ENCODE peak calls at places on chromosomes 11 and 22, in eight cellular contexts. One of them, this sample, is unnamed.

GRCh38 chr11:19666951-19667350 is 45.7 kb upstream of the NAV2 start:
- DNase-seq in stimulated activated CD4-positive, alpha-beta T cell treated with anti-CD3 and anti-CD28 coated beads, TNF-alpha, amount 100 ng/mL, for 4 hours: no peak
- DNase-seq in right cardiac atrium: no peak
- DNase-seq in WTC11: no peak
- DNase-seq in ascending aorta: no peak
- DNase-seq in GM23248: no peak
- DNase-seq in mesenteric fat pad: no peak
- DNase-seq in coronary artery: no peak
- DNase-seq in this sample: no peak

GRCh38 chr22:36762687-36763260 is 13.1 kb downstream of the IFT27 start:
- DNase-seq in right cardiac atrium: peak
- DNase-seq in ascending aorta: no peak
- DNase-seq in GM23248: peak
- DNase-seq in coronary artery: peak
- DNase-seq in WTC11: no peak
- DNase-seq in stimulated activated CD4-positive, alpha-beta T cell treated with anti-CD3 and anti-CD28 coated beads, TNF-alpha, amount 100 ng/mL, for 4 hours: no peak
- DNase-seq in mesenteric fat pad: no peak
- DNase-seq in this sample: no peak

GRCh38 chr11:132686827-132687370 is 845.4 kb downstream of the OPCML start:
- DNase-seq in WTC11: no peak
- DNase-seq in right cardiac atrium: no peak
- DNase-seq in GM23248: no peak
- DNase-seq in mesenteric fat pad: no peak
- DNase-seq in stimulated activated CD4-positive, alpha-beta T cell treated with anti-CD3 and anti-CD28 coated beads, TNF-alpha, amount 100 ng/mL, for 4 hours: no peak
- DNase-seq in ascending aorta: no peak
- DNase-seq in coronary artery: no peak
- DNase-seq in this sample: no peak

GRCh38 chr22:20128619-20128901 is 3.0 kb upstream of the ZDHHC8 start:
- DNase-seq in stimulated activated CD4-positive, alpha-beta T cell treated with anti-CD3 and anti-CD28 coated beads, TNF-alpha, amount 100 ng/mL, for 4 hours: no peak
- DNase-seq in GM23248: no peak
- DNase-seq in mesenteric fat pad: no peak
- DNase-seq in WTC11: no peak
- DNase-seq in right cardiac atrium: no peak
- DNase-seq in ascending aorta: no peak
- DNase-seq in coronary artery: no peak
- DNase-seq in this sample: no peak

GRCh38 chr11:95536049-95536448 is 253.5 kb downstream of the FAM76B start:
- DNase-seq in coronary artery: no peak
- DNase-seq in GM23248: peak
- DNase-seq in right cardiac atrium: no peak
- DNase-seq in WTC11: no peak
- DNase-seq in mesenteric fat pad: no peak
- DNase-seq in stimulated activated CD4-positive, alpha-beta T cell treated with anti-CD3 and anti-CD28 coated beads, TNF-alpha, amount 100 ng/mL, for 4 hours: no peak
- DNase-seq in ascending aorta: no peak
- DNase-seq in this sample: no peak

GRCh38 chr11:13169709-13170108 is 107.9 kb upstream of the BMAL1 start:
- DNase-seq in stimulated activated CD4-positive, alpha-beta T cell treated with anti-CD3 and anti-CD28 coated beads, TNF-alpha, amount 100 ng/mL, for 4 hours: no peak
- DNase-seq in mesenteric fat pad: no peak
- DNase-seq in coronary artery: no peak
- DNase-seq in right cardiac atrium: no peak
- DNase-seq in ascending aorta: no peak
- DNase-seq in GM23248: peak
- DNase-seq in WTC11: no peak
- DNase-seq in this sample: no peak

GRCh38 chr11:47541070-47541469 is 11.9 kb downstream of the CELF1 start:
- DNase-seq in right cardiac atrium: no peak
- DNase-seq in GM23248: no peak
- DNase-seq in coronary artery: no peak
- DNase-seq in WTC11: no peak
- DNase-seq in mesenteric fat pad: no peak
- DNase-seq in ascending aorta: no peak
- DNase-seq in stimulated activated CD4-positive, alpha-beta T cell treated with anti-CD3 and anti-CD28 coated beads, TNF-alpha, amount 100 ng/mL, for 4 hours: no peak
- DNase-seq in this sample: no peak

GRCh38 chr22:37260939-37261338 is 16.9 kb upstream of the RAC2 start:
- DNase-seq in right cardiac atrium: peak
- DNase-seq in WTC11: peak
- DNase-seq in coronary artery: no peak
- DNase-seq in mesenteric fat pad: no peak
- DNase-seq in stimulated activated CD4-positive, alpha-beta T cell treated with anti-CD3 and anti-CD28 coated beads, TNF-alpha, amount 100 ng/mL, for 4 hours: no peak
- DNase-seq in GM23248: peak
- DNase-seq in ascending aorta: peak
- DNase-seq in this sample: peak

GRCh38 chr11:17790453-17790852 is 55.9 kb downstream of the KCNC1 start:
- DNase-seq in WTC11: no peak
- DNase-seq in GM23248: peak
- DNase-seq in mesenteric fat pad: no peak
- DNase-seq in stimulated activated CD4-positive, alpha-beta T cell treated with anti-CD3 and anti-CD28 coated beads, TNF-alpha, amount 100 ng/mL, for 4 hours: no peak
- DNase-seq in coronary artery: no peak
- DNase-seq in ascending aorta: no peak
- DNase-seq in right cardiac atrium: no peak
- DNase-seq in this sample: no peak

GRCh38 chr11:70270877-70271634 is 566 bp downstream of the PPFIA1 start:
- DNase-seq in right cardiac atrium: peak
- DNase-seq in ascending aorta: peak
- DNase-seq in GM23248: peak
- DNase-seq in stimulated activated CD4-positive, alpha-beta T cell treated with anti-CD3 and anti-CD28 coated beads, TNF-alpha, amount 100 ng/mL, for 4 hours: peak
- DNase-seq in mesenteric fat pad: no peak
- DNase-seq in WTC11: peak
- DNase-seq in coronary artery: no peak
- DNase-seq in this sample: peak

GRCh38 chr11:29432719-29433325 is 584.0 kb downstream of the KCNA4 start:
- DNase-seq in right cardiac atrium: no peak
- DNase-seq in coronary artery: no peak
- DNase-seq in stimulated activated CD4-positive, alpha-beta T cell treated with anti-CD3 and anti-CD28 coated beads, TNF-alpha, amount 100 ng/mL, for 4 hours: no peak
- DNase-seq in WTC11: no peak
- DNase-seq in ascending aorta: no peak
- DNase-seq in mesenteric fat pad: no peak
- DNase-seq in GM23248: peak
- DNase-seq in this sample: no peak

GRCh38 chr22:38829485-38829884 is 14.3 kb downstream of the NPTXR start:
- DNase-seq in ascending aorta: no peak
- DNase-seq in stimulated activated CD4-positive, alpha-beta T cell treated with anti-CD3 and anti-CD28 coated beads, TNF-alpha, amount 100 ng/mL, for 4 hours: no peak
- DNase-seq in WTC11: no peak
- DNase-seq in GM23248: peak
- DNase-seq in right cardiac atrium: no peak
- DNase-seq in coronary artery: no peak
- DNase-seq in mesenteric fat pad: no peak
- DNase-seq in this sample: no peak

GRCh38 chr11:100105605-100106358 is 581.3 kb upstream of the ARHGAP42 start:
- DNase-seq in coronary artery: no peak
- DNase-seq in ascending aorta: no peak
- DNase-seq in stimulated activated CD4-positive, alpha-beta T cell treated with anti-CD3 and anti-CD28 coated beads, TNF-alpha, amount 100 ng/mL, for 4 hours: no peak
- DNase-seq in right cardiac atrium: no peak
- DNase-seq in WTC11: no peak
- DNase-seq in mesenteric fat pad: no peak
- DNase-seq in GM23248: no peak
- DNase-seq in this sample: no peak

GRCh38 chr11:96014234-96014633 is 90.3 kb upstream of the MTMR2 start:
- DNase-seq in mesenteric fat pad: no peak
- DNase-seq in ascending aorta: no peak
- DNase-seq in right cardiac atrium: no peak
- DNase-seq in coronary artery: no peak
- DNase-seq in WTC11: no peak
- DNase-seq in stimulated activated CD4-positive, alpha-beta T cell treated with anti-CD3 and anti-CD28 coated beads, TNF-alpha, amount 100 ng/mL, for 4 hours: no peak
- DNase-seq in GM23248: peak
- DNase-seq in this sample: peak

GRCh38 chr11:126992065-126992803 is 8.3 kb downstream of the KIRREL3 start:
- DNase-seq in coronary artery: no peak
- DNase-seq in WTC11: no peak
- DNase-seq in GM23248: peak
- DNase-seq in right cardiac atrium: no peak
- DNase-seq in stimulated activated CD4-positive, alpha-beta T cell treated with anti-CD3 and anti-CD28 coated beads, TNF-alpha, amount 100 ng/mL, for 4 hours: no peak
- DNase-seq in ascending aorta: no peak
- DNase-seq in mesenteric fat pad: no peak
- DNase-seq in this sample: no peak

GRCh38 chr11:96215094-96215782 is 127.8 kb downstream of the MAML2 start:
- DNase-seq in right cardiac atrium: no peak
- DNase-seq in mesenteric fat pad: no peak
- DNase-seq in GM23248: peak
- DNase-seq in stimulated activated CD4-positive, alpha-beta T cell treated with anti-CD3 and anti-CD28 coated beads, TNF-alpha, amount 100 ng/mL, for 4 hours: no peak
- DNase-seq in ascending aorta: no peak
- DNase-seq in coronary artery: no peak
- DNase-seq in WTC11: no peak
- DNase-seq in this sample: peak

GRCh38 chr11:8932564-8933180 is at the start of gene C11orf16:
- DNase-seq in coronary artery: no peak
- DNase-seq in mesenteric fat pad: no peak
- DNase-seq in WTC11: peak
- DNase-seq in GM23248: no peak
- DNase-seq in right cardiac atrium: no peak
- DNase-seq in ascending aorta: no peak
- DNase-seq in stimulated activated CD4-positive, alpha-beta T cell treated with anti-CD3 and anti-CD28 coated beads, TNF-alpha, amount 100 ng/mL, for 4 hours: no peak
- DNase-seq in this sample: no peak

GRCh38 chr11:60769811-60770210 is 13.1 kb downstream of the MS4A15 start:
- DNase-seq in right cardiac atrium: no peak
- DNase-seq in stimulated activated CD4-positive, alpha-beta T cell treated with anti-CD3 and anti-CD28 coated beads, TNF-alpha, amount 100 ng/mL, for 4 hours: no peak
- DNase-seq in GM23248: no peak
- DNase-seq in WTC11: no peak
- DNase-seq in coronary artery: no peak
- DNase-seq in mesenteric fat pad: peak
- DNase-seq in ascending aorta: no peak
- DNase-seq in this sample: no peak

GRCh38 chr11:73372371-73372993 is 3.7 kb upstream of the RELT start:
- DNase-seq in ascending aorta: no peak
- DNase-seq in stimulated activated CD4-positive, alpha-beta T cell treated with anti-CD3 and anti-CD28 coated beads, TNF-alpha, amount 100 ng/mL, for 4 hours: no peak
- DNase-seq in mesenteric fat pad: no peak
- DNase-seq in WTC11: peak
- DNase-seq in GM23248: peak
- DNase-seq in coronary artery: no peak
- DNase-seq in right cardiac atrium: no peak
- DNase-seq in this sample: no peak